ENCODE peak calls at places on chromosomes 6 and 20, in nine cellular contexts. F is foreskin fibroblast, V is AG09309, H is retinal pigment epithelial cell, P is cardiac fibroblast, T is uterus, Y is ovary, K is IMR-90, E is neuronal stem cell. D is an unnamed sample.

GRCh38 chr20:15708984-15709598 is 864.2 kb downstream of the KIF16B start:
- DNase-seq in F (no peak), V (no peak), H (no peak), P (peak), T (no peak), Y (no peak), K (no peak), E (no peak), D (no peak)

GRCh38 chr6:168190646-168191443 is 111.8 kb upstream of the FRMD1 start:
- DNase-seq in F (no peak), V (no peak), H (no peak), P (no peak), T (peak), Y (no peak), K (no peak), E (no peak), D (no peak)

GRCh38 chr20:11716239-11716944 is 201.3 kb upstream of the BTBD3 start:
- DNase-seq in F (peak), V (peak), H (peak), P (peak), T (no peak), Y (no peak), K (peak), E (no peak), D (peak)

GRCh38 chr20:43193443-43193842 is 3.7 kb upstream of the PTPRT start:
- DNase-seq in F (no peak), V (no peak), H (no peak), P (no peak), T (no peak), Y (no peak), K (no peak), E (no peak), D (no peak)

GRCh38 chr6:166351715-166352285 is 9.5 kb upstream of the SFT2D1 start:
- DNase-seq in F (peak), V (no peak), H (peak), P (no peak), T (no peak), Y (no peak), K (no peak), E (no peak), D (no peak)

GRCh38 chr20:46552460-46553420 is 2.3 kb upstream of the OCSTAMP start:
- DNase-seq in F (no peak), V (no peak), H (no peak), P (no peak), T (no peak), Y (no peak), K (no peak), E (no peak), D (no peak)

GRCh38 chr6:133787859-133788505 is 100.9 kb upstream of the TCF21 start:
- DNase-seq in F (no peak), V (no peak), H (no peak), P (peak), T (no peak), Y (no peak), K (no peak), E (no peak), D (no peak)

GRCh38 chr20:17617212-17617867 is 47.5 kb downstream of the DSTN start:
- DNase-seq in F (peak), V (no peak), H (no peak), P (peak), T (peak), Y (peak), K (no peak), E (peak), D (no peak)

GRCh38 chr6:133992992-133993682 is 40.1 kb downstream of the TBPL1 start:
- DNase-seq in F (no peak), V (no peak), H (no peak), P (no peak), T (no peak), Y (no peak), K (peak), E (no peak), D (no peak)

DNA sequence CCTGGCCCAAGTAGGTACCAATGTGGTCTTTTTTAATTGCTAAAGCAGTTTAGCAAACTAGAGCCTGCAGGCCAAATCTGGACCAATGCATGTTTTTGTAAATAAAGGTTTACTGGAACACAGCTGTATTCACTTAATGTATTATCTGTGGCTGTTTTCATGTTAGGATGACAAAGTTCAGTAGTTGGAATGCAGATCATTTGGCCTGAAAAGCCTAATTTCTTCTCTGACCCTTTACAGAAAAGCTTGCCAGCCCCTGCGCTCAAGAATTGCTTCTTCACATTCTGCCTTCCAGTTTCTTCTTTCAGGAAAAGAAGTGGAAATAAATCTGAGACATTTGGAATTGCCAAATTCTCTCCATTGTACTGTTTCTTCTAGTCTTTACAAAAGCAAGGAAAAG is 90.0 kb upstream of the MC3R start:
- DNase-seq in F (no peak), V (no peak), H (no peak), P (no peak), T (no peak), Y (no peak), K (no peak), E (no peak), D (no peak)
- H3K4me3 ChIP-seq in F (no peak), V (no peak), H (no peak), P (no peak), T (no peak), Y (no peak), K (no peak), E (no peak), D (no peak)

GRCh38 chr6:111843347-111844147 is 29.7 kb downstream of the FYN start:
- DNase-seq in F (no peak), V (no peak), H (no peak), P (no peak), T (no peak), Y (no peak), K (no peak), E (no peak), D (no peak)

GRCh38 chr6:111841822-111842221 is 31.4 kb downstream of the FYN start:
- DNase-seq in F (no peak), V (no peak), H (no peak), P (peak), T (no peak), Y (peak), K (peak), E (no peak), D (no peak)

GRCh38 chr6:111844376-111844775 is 28.9 kb downstream of the FYN start:
- DNase-seq in F (no peak), V (no peak), H (no peak), P (no peak), T (no peak), Y (no peak), K (no peak), E (no peak), D (no peak)

GRCh38 chr6:111842271-111842822 is 30.9 kb downstream of the FYN start:
- DNase-seq in F (no peak), V (no peak), H (no peak), P (no peak), T (no peak), Y (no peak), K (no peak), E (no peak), D (no peak)

GRCh38 chr6:111842891-111843290 is 30.4 kb downstream of the FYN start:
- DNase-seq in F (no peak), V (no peak), H (no peak), P (peak), T (no peak), Y (no peak), K (peak), E (no peak), D (no peak)
- H3K4me3 ChIP-seq in F (no peak), V (no peak), H (no peak), P (no peak), T (no peak), Y (no peak), K (no peak), E (no peak), D (no peak)

GRCh38 chr6:16208989-16209388 is 29.4 kb upstream of the GMPR start:
- DNase-seq in F (no peak), V (no peak), H (no peak), P (no peak), T (no peak), Y (no peak), K (no peak), E (no peak), D (no peak)

GRCh38 chr6:16206595-16207037 is 31.8 kb upstream of the GMPR start:
- DNase-seq in F (peak), V (peak), H (peak), P (peak), T (peak), Y (peak), K (peak), E (peak), D (peak)

GRCh38 chr6:16205377-16206144 is 32.8 kb upstream of the GMPR start:
- DNase-seq in F (peak), V (peak), H (peak), P (peak), T (no peak), Y (no peak), K (peak), E (no peak), D (peak)

GRCh38 chr6:16201706-16202105 is 36.7 kb upstream of the GMPR start:
- DNase-seq in F (no peak), V (no peak), H (no peak), P (no peak), T (no peak), Y (no peak), K (no peak), E (no peak), D (no peak)

DNA sequence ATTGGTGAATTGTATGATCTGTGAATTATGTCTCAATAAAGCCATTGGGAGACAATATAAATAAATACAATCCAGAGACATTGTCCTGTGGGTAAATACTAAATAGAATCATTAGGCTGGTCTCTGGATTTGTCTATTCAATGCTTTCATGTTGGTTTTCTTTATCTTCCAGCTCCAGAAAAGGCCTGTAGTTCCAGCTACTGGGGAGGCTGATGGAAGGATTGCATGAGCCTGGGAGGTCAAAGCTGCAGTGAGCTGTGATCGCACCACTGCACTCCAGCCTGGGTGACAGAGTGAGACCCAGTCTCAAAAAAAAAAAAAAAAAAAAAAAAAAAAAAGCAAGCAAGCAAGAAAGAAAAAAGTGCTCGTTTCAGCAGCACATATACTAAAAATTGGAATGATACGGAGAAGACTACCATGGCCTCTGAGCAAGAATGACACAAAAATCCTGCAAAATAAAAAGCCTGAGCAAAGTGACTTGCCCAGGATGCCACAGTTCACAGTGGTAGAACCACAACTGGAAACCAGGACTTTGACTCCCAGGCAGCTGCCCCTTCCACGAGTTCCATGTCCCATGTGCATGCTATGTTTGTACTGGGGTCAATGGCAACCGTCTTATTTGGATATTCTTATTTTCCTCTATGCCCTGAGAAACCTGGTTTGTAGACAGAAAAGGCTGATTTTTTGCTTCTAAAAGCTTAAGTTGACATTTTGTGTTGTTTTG is 33.6 kb upstream of the GMPR start:
- DNase-seq in F (no peak), V (no peak), H (no peak), P (no peak), T (no peak), Y (no peak), K (no peak), E (no peak), D (no peak)
- H3K4me3 ChIP-seq in F (no peak), V (no peak), H (no peak), P (no peak), T (no peak), Y (no peak), K (no peak), E (no peak), D (no peak)

GRCh38 chr20:50717974-50718761 is 13.2 kb upstream of the PARD6B start:
- DNase-seq in F (peak), V (no peak), H (no peak), P (no peak), T (no peak), Y (no peak), K (no peak), E (no peak), D (no peak)
- H3K4me3 ChIP-seq in F (no peak), V (no peak), H (no peak), P (no peak), T (no peak), Y (no peak), K (no peak), E (no peak), D (no peak)

DNA sequence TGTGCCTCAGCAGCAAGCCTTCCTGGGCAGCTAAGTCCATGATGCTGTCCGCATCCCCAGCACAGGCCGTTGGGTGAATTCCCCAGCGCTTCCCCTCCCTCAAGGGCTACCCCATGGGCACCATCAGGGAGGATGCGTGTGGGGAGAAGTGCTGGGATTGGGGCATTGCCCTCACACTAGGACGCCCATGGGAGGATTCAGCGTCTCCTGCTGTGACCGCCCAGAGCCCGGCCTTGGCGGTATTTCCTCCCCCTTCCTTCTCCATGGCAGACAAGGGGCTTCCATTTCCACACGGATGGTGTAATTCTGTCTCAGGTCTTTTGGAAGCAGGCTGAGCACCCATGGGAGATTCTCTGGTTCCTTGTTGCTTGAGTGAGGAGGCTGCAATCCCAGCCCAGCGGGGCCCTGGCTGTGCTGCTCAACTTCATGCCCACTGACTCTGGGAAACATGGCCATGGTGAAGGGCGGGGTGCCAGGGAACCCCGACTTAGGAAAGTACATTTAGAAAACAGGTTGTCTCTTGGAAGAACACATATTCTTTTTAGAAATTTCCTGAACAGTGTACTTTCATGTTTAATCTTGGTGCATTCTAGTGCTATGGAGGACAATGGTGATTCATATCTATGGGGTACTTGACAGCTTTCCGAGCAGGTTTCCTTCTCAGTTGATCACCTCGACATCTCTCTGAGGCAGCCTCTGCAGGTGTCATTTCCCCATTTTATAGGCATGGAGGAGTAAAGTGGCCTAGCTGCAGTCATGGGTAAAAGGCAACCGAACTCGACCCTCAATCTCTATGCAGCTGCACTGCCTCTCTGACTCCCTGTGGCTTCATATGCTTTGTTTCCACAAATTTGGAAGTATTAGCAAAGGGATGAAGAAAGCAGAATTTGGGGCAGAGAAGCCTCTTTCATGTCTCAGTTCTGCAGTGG is 178.2 kb upstream of the CST7 start:
- DNase-seq in F (no peak), V (no peak), H (no peak), P (no peak), T (no peak), Y (no peak), K (no peak), E (no peak), D (no peak)
- H3K4me3 ChIP-seq in F (no peak), V (no peak), H (no peak), P (no peak), T (no peak), Y (no peak), K (no peak), E (no peak), D (no peak)

GRCh38 chr6:20404641-20405032 is 3.0 kb downstream of the E2F3 start:
- DNase-seq in F (peak), V (peak), H (no peak), P (peak), T (no peak), Y (no peak), K (peak), E (peak), D (no peak)
- H3K4me3 ChIP-seq in F (peak), V (peak), H (peak), P (peak), T (peak), Y (no peak), K (peak), E (peak), D (peak)

DNA sequence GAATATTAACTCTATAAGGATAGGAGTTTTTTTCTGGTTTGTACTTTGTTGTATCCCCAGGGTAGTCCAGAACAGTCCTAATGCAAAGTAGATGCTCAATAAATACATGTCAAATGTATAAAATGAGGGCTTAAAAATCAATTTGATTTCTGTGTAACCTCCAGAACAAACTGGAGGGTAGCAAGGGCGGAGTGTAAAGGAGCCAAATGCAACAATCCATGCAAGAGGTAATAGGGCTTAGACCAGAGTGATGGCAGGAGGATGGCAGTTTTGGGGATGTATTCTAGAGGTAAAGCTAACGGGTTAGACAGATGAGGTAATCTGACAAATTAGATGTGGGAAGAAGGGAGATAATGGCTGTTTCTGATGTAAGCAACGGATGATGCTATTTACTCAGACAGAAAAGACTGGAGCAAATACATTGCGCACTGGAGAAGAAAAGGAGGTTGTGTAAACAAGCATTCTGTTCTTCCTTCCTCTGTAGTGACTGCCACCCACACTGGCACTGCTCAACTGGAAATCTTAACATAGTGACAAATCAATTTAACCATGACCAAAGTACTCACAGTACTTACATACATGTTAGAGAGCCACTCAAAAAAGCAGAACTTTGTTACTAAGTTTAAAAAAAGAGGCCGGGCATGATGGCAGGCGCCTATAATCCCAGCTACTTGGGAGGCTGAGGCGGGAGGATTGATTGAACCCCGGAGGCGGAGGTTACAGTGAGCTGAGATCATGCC is 2.0 kb downstream of the ZNF318 start:
- DNase-seq in F (no peak), V (no peak), H (no peak), P (no peak), T (no peak), Y (no peak), K (peak), E (no peak), D (no peak)
- H3K4me3 ChIP-seq in F (peak), V (no peak), H (no peak), P (no peak), T (no peak), Y (peak), K (no peak), E (peak), D (no peak)

GRCh38 chr6:36840471-36841461 is 1.5 kb upstream of the CPNE5 start:
- DNase-seq in F (peak), V (no peak), H (no peak), P (no peak), T (peak), Y (peak), K (no peak), E (no peak), D (no peak)
- H3K4me3 ChIP-seq in F (peak), V (peak), H (peak), P (peak), T (peak), Y (peak), K (no peak), E (peak), D (peak)

GRCh38 chr20:48384147-48384818 is 443.5 kb downstream of the PREX1 start:
- DNase-seq in F (no peak), V (no peak), H (no peak), P (no peak), T (no peak), Y (no peak), K (no peak), E (no peak), D (no peak)
- H3K4me3 ChIP-seq in F (no peak), V (no peak), H (no peak), P (no peak), T (no peak), Y (no peak), K (no peak), E (no peak), D (no peak)

GRCh38 chr6:42404494-42404893 is 47.2 kb downstream of the TRERF1 start:
- DNase-seq in F (peak), V (no peak), H (peak), P (peak), T (peak), Y (no peak), K (peak), E (no peak), D (no peak)
- H3K4me3 ChIP-seq in F (no peak), V (no peak), H (no peak), P (no peak), T (no peak), Y (no peak), K (no peak), E (no peak), D (no peak)

D was measured in AG04450.